ENCODE peak calls at places on chromosomes 7 and 10, in ten cellular contexts. P, C, U, H, K, R, I, G, A and M are unnamed samples.
A peak's percentile ranks its signal among the peaks of the same experiment; 100 is the strongest.

GRCh38 chr7:135512135-135512887 is 2.4 kb upstream of the CNOT4 start:
- DNase-seq in G (no peak), R (peak; percentile 78), P (no peak), C (peak; percentile 29), A (peak; percentile 63), I (peak; percentile 68), U (no peak), K (no peak), H (peak; percentile 84), M (peak; percentile 66)

GRCh38 chr10:71238626-71239025 is 26.3 kb downstream of the UNC5B start:
- DNase-seq in K (no peak), U (no peak), R (no peak), C (no peak), A (no peak), I (no peak), P (no peak), G (no peak), H (no peak), M (no peak)

GRCh38 chr10:79149662-79150443 is 81.1 kb downstream of the ZMIZ1 start:
- DNase-seq in R (peak; percentile 48), G (no peak), A (no peak), I (no peak), H (peak; percentile 59), P (peak; percentile 90), K (peak; percentile 86), U (peak; percentile 96), C (peak; percentile 86), M (peak; percentile 89)

GRCh38 chr10:15167411-15168295 is 840 bp downstream of the NMT2 start:
- DNase-seq in H (peak; percentile 34), K (peak; percentile 40), G (no peak), U (peak; percentile 73), C (peak; percentile 47), A (peak; percentile 83), I (peak; percentile 62), P (peak; percentile 49), R (peak; percentile 12), M (peak; percentile 57)

GRCh38 chr10:70109064-70109729 is 23.4 kb downstream of the AIFM2 start:
- DNase-seq in I (no peak), G (no peak), H (no peak), P (no peak), A (no peak), U (no peak), R (no peak), C (no peak), K (no peak), M (no peak)

GRCh38 chr10:125982256-125982948 is 86.0 kb downstream of the FANK1 start:
- DNase-seq in I (peak; percentile 78), C (peak; percentile 61), P (peak; percentile 70), A (peak; percentile 73), G (no peak), K (peak; percentile 39), R (peak; percentile 64), H (peak; percentile 81), U (no peak), M (peak; percentile 81)

GRCh38 chr10:62036186-62037081 is 134.9 kb downstream of the ARID5B start:
- DNase-seq in R (no peak), C (no peak), H (no peak), I (no peak), A (no peak), P (no peak), G (no peak), U (no peak), K (no peak), M (no peak)

GRCh38 chr10:114852197-114852596 is 30.6 kb downstream of the FHIP2A start:
- DNase-seq in P (no peak), C (no peak), U (no peak), G (no peak), A (no peak), K (no peak), H (no peak), R (no peak), I (no peak), M (no peak)

GRCh38 chr7:2158331-2159175 is 74.2 kb downstream of the MAD1L1 start:
- DNase-seq in I (no peak), C (no peak), R (no peak), U (peak; percentile 26), G (no peak), A (no peak), P (no peak), H (no peak), K (no peak), M (no peak)

GRCh38 chr10:29150010-29150409 is 138.9 kb upstream of the LYZL1 start:
- DNase-seq in G (no peak), R (no peak), U (no peak), C (peak; percentile 53), P (no peak), I (peak; percentile 95), H (no peak), K (peak; percentile 34), A (peak; percentile 88), M (peak; percentile 75)

GRCh38 chr10:100802607-100803006 is 57.2 kb downstream of the PAX2 start:
- DNase-seq in I (no peak), P (no peak), R (no peak), U (no peak), K (no peak), C (no peak), G (no peak), H (no peak), A (no peak), M (no peak)

GRCh38 chr7:112045222-112045621 is 161.0 kb downstream of the DOCK4 start:
- DNase-seq in R (no peak), H (no peak), A (no peak), U (no peak), K (no peak), C (no peak), P (no peak), I (no peak), G (no peak), M (no peak)

GRCh38 chr7:435518-436366 is 83.9 kb downstream of the PDGFA start:
- DNase-seq in G (no peak), U (peak; percentile 71), H (no peak), I (peak; percentile 38), P (no peak), A (no peak), R (no peak), C (no peak), K (no peak), M (no peak)

GRCh38 chr7:432933-433332 is 86.7 kb downstream of the PDGFA start:
- DNase-seq in K (no peak), R (no peak), A (no peak), C (no peak), I (no peak), U (no peak), P (no peak), H (no peak), G (no peak), M (no peak)

GRCh38 chr7:436367-437128 is 83.1 kb downstream of the PDGFA start:
- DNase-seq in I (no peak), G (no peak), P (no peak), C (no peak), H (no peak), A (no peak), U (no peak), R (no peak), K (no peak), M (no peak)

GRCh38 chr7:433558-433957 is 86.1 kb downstream of the PDGFA start:
- DNase-seq in P (no peak), H (no peak), K (no peak), R (no peak), I (no peak), U (no peak), A (no peak), G (no peak), C (no peak), M (no peak)

DNA sequence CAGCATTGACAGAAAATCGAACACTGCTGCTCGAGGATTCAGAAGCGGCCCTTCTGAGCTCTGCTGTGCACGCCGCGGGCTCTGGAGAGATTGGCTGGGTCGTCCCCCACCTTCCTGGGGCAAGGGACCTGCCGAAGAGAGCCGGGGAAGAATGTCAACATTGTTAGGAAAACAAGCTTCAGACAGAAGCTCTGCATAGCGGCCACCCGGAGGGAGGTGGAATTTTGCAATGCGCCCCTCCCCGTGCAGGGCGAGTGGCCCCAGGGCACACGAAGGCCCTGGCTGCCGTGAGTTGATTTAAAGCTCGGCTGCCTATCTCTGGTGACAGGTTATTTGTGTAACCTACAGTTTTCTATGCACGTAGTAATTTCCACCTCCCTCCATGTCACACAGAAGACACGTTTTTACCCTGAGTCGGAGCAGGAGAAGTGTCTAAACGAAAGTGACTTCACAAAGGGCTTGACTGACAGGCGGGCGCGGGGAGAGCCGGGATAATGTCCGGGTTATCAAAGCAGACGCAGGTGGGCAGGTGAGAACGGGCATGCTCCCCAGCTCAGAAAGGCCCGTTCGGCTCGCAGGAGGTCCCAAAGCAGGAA is 84.7 kb downstream of the PDGFA start:
- DNase-seq in U (no peak), H (no peak), R (no peak), G (no peak), C (no peak), P (no peak), K (no peak), A (no peak), I (peak; percentile 18), M (peak; percentile 24)
- H3K4me3 ChIP-seq in U (no peak overlapping the region), H (no peak overlapping the region), R (no peak overlapping the region), G (no peak overlapping the region), C (peak overlapping the region; percentile 28), P (no peak overlapping the region), K (no peak overlapping the region), A (no peak overlapping the region), I (no peak overlapping the region), M (no peak overlapping the region)

GRCh38 chr7:4739528-4739992 is 35.9 kb upstream of the AP5Z1 start:
- DNase-seq in A (no peak), I (no peak), P (no peak), U (peak; percentile 84), C (peak; percentile 49), K (peak; percentile 40), G (no peak), H (peak; percentile 81), R (no peak), M (peak; percentile 85)
- TF ChIP-seq CTCF in A (peak; percentile 68), I (no peak), P (peak; percentile 36), U (peak; percentile 55), C (peak; percentile 66), K (no peak), G (peak; percentile 44), H (peak; percentile 63), R (no peak), M (peak; percentile 76)

DNA sequence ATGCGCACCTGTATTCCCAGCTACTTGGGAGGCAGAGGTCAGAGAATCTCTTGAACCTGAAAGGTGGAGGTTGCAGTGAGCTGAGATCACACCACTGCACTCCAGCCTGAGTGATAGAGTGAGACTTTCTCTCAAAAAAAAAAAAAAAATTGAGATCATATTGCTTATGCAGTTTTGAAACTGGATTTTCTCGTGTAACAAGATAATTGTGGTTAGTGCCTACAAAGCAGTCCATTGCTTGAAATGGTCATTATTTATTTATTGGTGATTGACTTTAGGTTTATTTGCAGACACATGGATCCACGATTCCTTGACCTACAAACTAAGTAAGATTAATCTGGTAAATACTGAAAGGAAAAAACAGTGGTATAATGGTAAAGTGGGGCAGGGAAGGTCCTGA is 149.8 kb downstream of the TAX1BP1 start:
- DNase-seq in A (no peak), P (no peak), K (no peak), I (no peak), R (no peak), H (no peak), G (no peak), C (no peak), U (no peak), M (no peak)
- H3K4me3 ChIP-seq in A (no peak overlapping the region), P (no peak overlapping the region), K (no peak overlapping the region), I (no peak overlapping the region), R (no peak overlapping the region), H (no peak overlapping the region), G (no peak overlapping the region), C (no peak overlapping the region), U (no peak overlapping the region), M (no peak overlapping the region)

DNA sequence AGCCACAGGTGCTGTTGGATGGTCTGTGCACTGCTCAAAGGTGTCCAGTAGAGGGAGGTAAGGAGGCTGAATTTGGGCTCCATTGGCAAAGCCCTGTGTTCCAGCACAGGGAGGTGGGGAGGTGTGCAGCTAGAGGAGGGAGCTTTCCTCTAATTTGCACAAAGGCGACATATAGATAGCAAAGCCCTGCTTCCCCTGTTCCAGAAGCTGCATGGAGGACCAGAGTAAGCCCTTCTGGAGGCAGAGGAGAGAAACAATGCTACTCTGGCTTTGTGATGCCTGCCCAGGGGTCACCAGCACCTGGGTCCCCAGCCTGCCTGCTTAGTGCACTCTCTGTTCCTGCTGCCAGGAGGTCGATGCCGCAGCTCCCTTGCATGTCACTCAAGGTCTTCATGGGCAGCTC is 3.4 kb upstream of the ARHGAP22 start:
- DNase-seq in A (peak; percentile 50), P (peak; percentile 43), I (no peak), K (peak; percentile 29), H (peak; percentile 49), C (no peak), G (no peak), U (no peak), R (peak; percentile 34), M (no peak)
- TF ChIP-seq CTCF in A (peak; percentile 82), P (peak; percentile 53), I (peak; percentile 75), K (no peak), H (peak; percentile 90), C (peak; percentile 66), G (peak; percentile 91), U (peak; percentile 47), R (peak; percentile 93), M (peak; percentile 86)